ENCODE peak calls at places on chromosomes 7 and 10, in four cellular contexts. T is neuronal stem cell, C is astrocyte, Z is NT2/D1. N is an unnamed sample.
A peak's percentile ranks its signal among the peaks of the same experiment; 100 is the strongest.

GRCh38 chr7:18488047-18488446 is 7.5 kb upstream of the HDAC9 start:
- DNase-seq in Z (no peak), T (no peak), C (no peak), N (no peak)

GRCh38 chr7:115005241-115005640 is 83.3 kb downstream of the MDFIC start:
- DNase-seq in Z (no peak), C (no peak), T (no peak), N (no peak)

GRCh38 chr10:98460837-98461499 is 14.2 kb upstream of the HPS1 start:
- DNase-seq in Z (no peak), C (peak; percentile 93), T (no peak), N (peak; percentile 93)

GRCh38 chr10:8331896-8332729 is 277.6 kb downstream of the GATA3 start:
- DNase-seq in Z (no peak), C (peak; percentile 74), T (peak; percentile 18), N (peak; percentile 21)

GRCh38 chr7:33459340-33459751 is 330.0 kb downstream of the BBS9 start:
- DNase-seq in C (peak; percentile 29), T (peak; percentile 41), Z (peak; percentile 63), N (peak; percentile 67)

GRCh38 chr10:127922675-127923366 is 15.9 kb downstream of the PTPRE start:
- DNase-seq in Z (no peak), C (peak; percentile 96), T (no peak), N (no peak)

GRCh38 chr7:106176414-106177294 is 64.5 kb upstream of the SYPL1 start:
- DNase-seq in T (peak; percentile 84), C (peak; percentile 25), Z (peak; percentile 91), N (peak; percentile 92)

GRCh38 chr7:45677311-45677900 is 103.2 kb downstream of the ADCY1 start:
- DNase-seq in C (no peak), Z (no peak), T (no peak), N (no peak)

GRCh38 chr7:156692849-156693248 is 52.3 kb downstream of the RNF32 start:
- DNase-seq in C (no peak), T (no peak), Z (no peak), N (no peak)

GRCh38 chr7:91945476-91945875 is 4.8 kb downstream of the AKAP9 start:
- DNase-seq in T (no peak), C (no peak), Z (no peak), N (peak; percentile 90)

GRCh38 chr7:128869138-128869943 is 6.7 kb downstream of the ATP6V1F start:
- DNase-seq in C (peak; percentile 19), Z (no peak), T (peak; percentile 59), N (peak; percentile 70)

GRCh38 chr7:28768577-28769147 is 189.5 kb downstream of the TRIL start:
- DNase-seq in T (no peak), C (peak; percentile 78), Z (no peak), N (peak; percentile 61)

GRCh38 chr7:151187409-151188251 is 580 bp upstream of the ASB10 start:
- DNase-seq in C (no peak), T (no peak), Z (no peak), N (no peak)

DNA sequence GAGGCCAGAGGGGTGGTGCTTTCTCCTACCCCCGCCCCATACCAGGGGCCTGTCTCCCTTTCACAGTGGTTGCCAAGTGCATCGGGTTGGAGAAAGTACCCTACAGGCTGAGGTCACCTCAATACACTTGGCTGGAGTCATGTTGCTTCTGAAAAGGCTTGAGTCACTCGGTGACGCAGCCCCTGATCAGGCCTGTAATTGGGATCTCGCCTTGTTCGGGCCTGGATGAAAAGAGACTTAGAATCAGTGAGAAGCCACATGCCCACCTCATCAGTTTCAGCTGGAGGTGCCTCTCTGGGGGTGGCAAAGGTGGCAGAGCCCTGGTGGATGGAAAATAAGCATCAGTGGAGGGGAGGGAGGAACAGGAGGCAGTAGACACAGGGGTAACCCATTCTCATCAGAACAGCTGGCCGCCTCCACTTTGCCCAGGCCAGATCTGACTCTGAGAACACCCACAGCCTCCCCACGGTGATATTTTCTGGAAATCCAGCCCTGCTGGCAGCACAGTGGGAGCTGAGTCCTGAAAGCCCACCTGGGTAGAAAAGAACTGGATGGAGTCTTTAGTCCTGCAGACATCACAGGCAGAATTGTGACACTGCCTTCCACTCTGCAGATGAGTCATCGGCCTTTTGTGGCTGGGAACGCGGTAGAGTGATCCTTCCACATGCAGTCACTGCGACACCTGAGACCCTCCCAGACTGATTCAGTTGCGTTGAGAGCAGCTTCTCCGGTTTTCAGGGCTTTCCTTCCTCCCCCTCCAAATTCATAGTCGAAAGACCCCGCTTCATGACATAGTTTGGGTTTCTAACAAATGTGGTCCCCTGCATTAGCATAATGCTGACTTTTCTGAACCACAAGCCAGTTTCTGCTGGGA is 108.0 kb downstream of the GRK5 start:
- DNase-seq in C (peak; percentile 97), Z (peak; percentile 22), T (peak; percentile 40), N (peak; percentile 94)
- H3K4me1 ChIP-seq in C (peaks cover 47% of the 10 kb centered on the region), Z (peaks cover 34% of the 10 kb centered on the region), T (peaks cover 57% of the 10 kb centered on the region), N (peaks cover 17% of the 10 kb centered on the region)

DNA sequence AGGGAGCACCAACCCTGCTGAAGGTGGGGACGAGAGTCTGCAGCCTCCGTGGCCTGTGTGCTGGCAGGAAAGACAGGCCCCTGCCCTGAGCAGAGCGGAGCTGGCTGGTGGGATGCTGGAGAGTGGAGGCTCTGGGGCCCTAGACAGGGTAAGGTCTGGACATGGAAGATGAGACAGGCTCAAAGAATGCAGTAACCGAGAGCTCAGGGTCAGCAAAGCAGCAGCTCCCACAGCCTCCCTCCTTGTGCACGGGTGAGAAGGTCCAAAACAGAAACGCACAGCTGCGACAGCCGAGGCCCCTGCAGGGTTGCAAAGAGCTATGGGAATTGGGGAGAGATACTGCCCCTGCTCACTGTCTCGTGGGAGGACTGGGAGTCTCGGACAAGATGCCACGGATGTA is 80.5 kb downstream of the TNS3 start:
- DNase-seq in C (peak; percentile 91), T (no peak), Z (no peak), N (peak; percentile 93)
- H3K9ac ChIP-seq in C (peak overlapping the region; percentile 55), T (no peak overlapping the region), Z (no peak overlapping the region), N (no peak overlapping the region)

GRCh38 chr7:107742678-107743566 is 1.0 kb upstream of the CBLL1 start:
- DNase-seq in T (peak; percentile 8), C (no peak), Z (peak; percentile 62), N (no peak)
- H3K4me3 ChIP-seq in T (peak overlapping the region; percentile 85), C (peak overlapping the region; percentile 91), Z (peak overlapping the region; percentile 62), N (peak overlapping the region; percentile 97)

DNA sequence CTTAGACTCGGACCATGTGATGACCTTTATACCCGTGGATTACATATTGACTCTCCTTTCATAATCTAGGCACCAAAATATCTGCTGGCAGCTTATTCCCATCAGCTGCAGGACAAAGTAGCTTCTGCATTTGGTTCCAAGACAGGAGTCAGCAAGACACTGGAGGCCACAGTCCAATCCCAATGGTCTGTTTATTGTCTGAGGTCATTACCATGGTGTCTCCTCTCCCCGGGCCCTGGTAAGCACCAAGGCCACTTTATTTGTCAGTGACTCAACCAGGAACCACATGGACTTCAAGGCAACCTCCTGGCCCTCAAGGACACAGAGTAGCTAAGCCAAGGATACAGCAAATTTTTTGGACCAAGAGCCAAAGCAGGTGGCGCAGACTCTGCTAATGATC is 36.1 kb downstream of the KCNMA1 start:
- DNase-seq in T (no peak), Z (no peak), C (no peak), N (no peak)
- H3K4me1 ChIP-seq in T (peaks cover 7% of the 10 kb centered on the region), Z (peaks cover 4% of the 10 kb centered on the region), C (peaks cover 15% of the 10 kb centered on the region), N (peaks cover 4% of the 10 kb centered on the region)

GRCh38 chr7:158585721-158586498 is 1.7 kb downstream of the PTPRN2 start:
- DNase-seq in Z (no peak), C (no peak), T (no peak), N (no peak)
- H3K9ac ChIP-seq in Z (no peak overlapping the region), C (no peak overlapping the region), T (no peak overlapping the region), N (no peak overlapping the region)

GRCh38 chr10:103695584-103696005 is 159.8 kb downstream of the SH3PXD2A start:
- DNase-seq in T (no peak), Z (no peak), C (no peak), N (peak; percentile 82)

GRCh38 chr10:103691723-103692380 is 163.5 kb downstream of the SH3PXD2A start:
- DNase-seq in C (no peak), Z (no peak), T (no peak), N (no peak)

GRCh38 chr10:103693070-103693811 is 162.1 kb downstream of the SH3PXD2A start:
- DNase-seq in C (no peak), T (no peak), Z (no peak), N (peak; percentile 74)

GRCh38 chr10:103692421-103693069 is 162.8 kb downstream of the SH3PXD2A start:
- DNase-seq in Z (no peak), C (no peak), T (no peak), N (no peak)

DNA sequence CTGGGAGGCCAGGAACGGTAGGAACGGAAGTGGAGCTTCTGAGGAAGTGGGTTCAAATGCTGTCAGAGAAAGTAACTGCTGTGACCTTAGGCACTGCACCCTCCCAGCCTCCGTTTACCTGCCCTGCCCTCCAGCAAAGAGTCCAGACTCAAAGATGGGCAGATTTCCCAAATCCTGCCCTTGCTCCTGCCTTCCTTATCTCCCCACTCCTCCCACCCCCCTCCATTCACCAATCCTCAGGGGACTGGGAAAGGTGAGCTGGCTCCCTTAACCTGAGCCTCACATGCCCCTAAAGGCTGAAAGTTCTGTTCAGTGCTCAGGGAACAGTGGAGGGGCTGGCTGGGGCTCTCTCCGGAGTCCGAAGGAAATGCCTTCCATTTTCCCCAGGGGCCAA is 161.6 kb downstream of the SH3PXD2A start:
- DNase-seq in C (no peak), T (no peak), Z (no peak), N (no peak)
- H3K4me3 ChIP-seq in C (no peak overlapping the region), T (no peak overlapping the region), Z (peak overlapping the region; percentile 28), N (no peak overlapping the region)

DNA sequence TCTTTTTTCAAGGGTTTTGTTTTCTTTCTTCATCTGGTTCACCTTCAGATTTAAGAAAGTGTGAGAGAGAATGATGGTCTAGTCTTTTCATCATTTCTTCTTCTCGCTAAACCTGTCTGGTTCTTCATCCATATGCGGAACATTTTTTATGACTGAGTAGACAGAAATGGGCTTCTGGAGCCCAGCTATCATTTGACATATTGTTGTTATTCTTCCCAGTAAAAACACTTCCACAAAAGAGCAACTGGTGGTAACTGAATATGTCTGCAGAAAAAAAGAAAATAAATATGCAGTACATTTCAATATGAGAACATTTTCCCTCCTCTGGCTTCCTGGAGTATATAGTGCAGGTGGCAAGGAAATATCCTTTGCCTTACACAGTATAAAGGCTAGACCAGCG is 209.5 kb downstream of the JCAD start:
- DNase-seq in Z (no peak), T (no peak), C (no peak), N (no peak)
- H3K4me1 ChIP-seq in Z (no peaks in the 10 kb centered on the region), T (no peaks in the 10 kb centered on the region), C (peaks cover 16% of the 10 kb centered on the region), N (peaks cover 6% of the 10 kb centered on the region)

DNA sequence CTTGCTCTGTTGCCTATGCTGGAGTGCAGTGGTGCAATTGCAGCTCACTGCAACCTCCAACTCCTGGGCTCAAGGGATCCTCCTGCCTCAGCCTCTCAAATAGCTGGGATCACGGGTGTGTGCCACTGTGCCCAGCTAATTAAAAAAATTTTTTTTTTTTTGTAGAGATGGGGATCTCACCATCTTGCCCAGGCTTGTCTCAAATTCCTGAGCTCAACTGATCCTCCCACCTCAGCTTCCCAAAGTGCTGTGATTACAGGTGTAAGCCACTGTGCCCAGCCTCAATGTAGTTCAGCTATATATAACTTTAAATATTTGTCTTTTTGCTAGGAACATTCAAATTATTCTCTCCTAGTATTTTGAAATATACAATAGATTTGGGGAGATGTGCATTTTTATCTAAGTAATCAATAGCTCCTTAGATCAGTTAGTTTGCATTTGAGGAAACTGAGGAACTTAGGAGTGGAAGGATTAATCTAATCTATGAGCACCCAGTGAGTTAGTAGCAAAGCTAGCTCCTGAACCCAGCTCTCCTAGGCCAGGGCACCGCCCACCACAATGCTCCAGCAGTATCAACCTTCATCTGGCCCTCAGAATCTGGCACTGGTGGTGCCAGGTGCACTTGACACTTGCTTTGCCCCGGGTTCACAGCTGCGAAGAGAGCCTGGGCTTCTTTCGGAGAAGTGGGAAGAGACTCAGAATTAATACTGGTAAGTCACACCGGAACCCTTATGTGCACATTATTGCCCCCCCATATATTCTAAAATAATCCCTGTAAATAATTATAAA is 5.9 kb upstream of the LRMDA start:
- DNase-seq in C (no peak), T (no peak), Z (no peak), N (no peak)
- H3K9ac ChIP-seq in C (no peak overlapping the region), T (no peak overlapping the region), Z (no peak overlapping the region), N (no peak overlapping the region)